ENCODE peak calls at places on chromosomes 7 and 10, in nine cellular contexts. Z is brain microvascular endothelial cell, G is tibial artery, D is BE2C, A is HFF-Myc, S is HL-60, U is GM13976, V is neural crest cell, N is endodermal cell. F is an unnamed sample.

GRCh38 chr10:13769926-13770325 is 183.2 kb downstream of the PRPF18 start:
- DNase-seq in N (no peak), A (no peak), V (no peak), Z (peak), G (no peak), D (no peak), U (no peak), S (no peak), F (no peak)

GRCh38 chr7:88485811-88486210 is 179.1 kb upstream of the STEAP4 start:
- DNase-seq in N (no peak), V (no peak), G (no peak), D (no peak), A (no peak), U (no peak), S (no peak), Z (no peak), F (no peak)

GRCh38 chr7:147775564-147775963 is 815.0 kb upstream of the C7orf33 start:
- DNase-seq in N (no peak), V (no peak), U (no peak), D (no peak), G (no peak), Z (no peak), S (no peak), A (no peak), F (no peak)

GRCh38 chr7:42180806-42181205 is 56.2 kb downstream of the GLI3 start:
- DNase-seq in Z (no peak), U (no peak), A (no peak), V (no peak), G (no peak), N (no peak), D (no peak), S (no peak), F (no peak)

GRCh38 chr10:73597346-73597745 is 6.2 kb upstream of the USP54 start:
- DNase-seq in Z (peak), U (no peak), A (no peak), G (no peak), D (no peak), V (no peak), N (no peak), S (no peak), F (no peak)

GRCh38 chr7:69062020-69062760 is 536.1 kb upstream of the AUTS2 start:
- DNase-seq in G (no peak), N (no peak), D (no peak), V (no peak), S (no peak), A (peak), U (no peak), Z (no peak), F (peak)

GRCh38 chr10:70432101-70432500 is 9.4 kb downstream of the NODAL start:
- DNase-seq in D (no peak), S (no peak), G (no peak), Z (no peak), U (no peak), A (no peak), V (peak), N (peak), F (no peak)

GRCh38 chr10:116259638-116260037 is 13.4 kb downstream of the GFRA1 start:
- DNase-seq in A (no peak), U (no peak), S (no peak), D (no peak), V (no peak), N (no peak), Z (no peak), G (no peak), F (no peak)

GRCh38 chr7:4725014-4725951 is 43.2 kb downstream of the FOXK1 start:
- DNase-seq in G (peak), A (no peak), V (peak), N (peak), D (no peak), S (no peak), U (peak), Z (peak), F (peak)

GRCh38 chr10:92356041-92356440 is 65.1 kb downstream of the MARCHF5 start:
- DNase-seq in D (no peak), G (no peak), S (no peak), V (no peak), Z (no peak), N (no peak), A (no peak), U (no peak), F (no peak)

GRCh38 chr10:119598397-119598796 is 1.6 kb upstream of the TIAL1 start:
- DNase-seq in A (no peak), S (no peak), U (no peak), V (no peak), N (no peak), G (no peak), D (no peak), Z (no peak), F (no peak)

GRCh38 chr10:48898426-48898825 is 41.2 kb downstream of the LRRC18 start:
- DNase-seq in S (no peak), Z (no peak), D (no peak), V (no peak), U (no peak), N (no peak), A (no peak), G (no peak), F (no peak)

GRCh38 chr10:12500406-12501303 is 151.3 kb downstream of the CAMK1D start:
- DNase-seq in N (peak), U (no peak), D (no peak), A (peak), G (peak), Z (peak), S (peak), V (no peak), F (no peak)

GRCh38 chr10:119343001-119343601 is 135.7 kb downstream of the GRK5 start:
- DNase-seq in N (no peak), U (no peak), A (no peak), S (no peak), V (no peak), G (no peak), D (no peak), Z (no peak), F (no peak)

GRCh38 chr10:15758618-15759017 is 38.9 kb upstream of the ITGA8 start:
- DNase-seq in Z (no peak), D (no peak), N (no peak), V (no peak), A (no peak), G (no peak), U (no peak), S (no peak), F (no peak)

GRCh38 chr10:122116331-122116730 is 127.4 kb downstream of the TACC2 start:
- DNase-seq in S (no peak), G (no peak), U (no peak), D (no peak), A (no peak), V (no peak), N (no peak), Z (peak), F (peak)

GRCh38 chr10:121764241-121764942 is 163.4 kb downstream of the ATE1 start:
- DNase-seq in V (no peak), Z (no peak), D (no peak), S (no peak), N (no peak), G (no peak), A (no peak), U (no peak), F (no peak)

GRCh38 chr7:122790558-122790957 is 87.8 kb upstream of the RNF148 start:
- DNase-seq in U (no peak), N (no peak), A (no peak), S (no peak), V (no peak), D (no peak), Z (no peak), G (no peak), F (no peak)

GRCh38 chr10:20760450-20760849 is 136.7 kb downstream of the NEBL start:
- DNase-seq in G (no peak), S (no peak), A (no peak), N (no peak), U (no peak), D (no peak), V (no peak), Z (no peak), F (no peak)

GRCh38 chr10:111261066-111261465 is 184.2 kb downstream of the ADRA2A start:
- DNase-seq in S (no peak), N (no peak), U (no peak), Z (no peak), G (no peak), A (no peak), V (no peak), D (no peak), F (no peak)

GRCh38 chr10:78640981-78641646 is 427.7 kb upstream of the ZMIZ1 start:
- DNase-seq in S (peak), A (no peak), D (no peak), U (no peak), G (no peak), V (no peak), Z (no peak), N (no peak), F (no peak)

GRCh38 chr10:64394744-64395143 is 873.5 kb downstream of the REEP3 start:
- DNase-seq in U (no peak), S (no peak), G (no peak), N (no peak), A (no peak), V (no peak), Z (peak), D (no peak), F (peak)

GRCh38 chr7:73443543-73444255 is 10.1 kb downstream of the FZD9 start:
- DNase-seq in N (no peak), G (no peak), U (no peak), D (no peak), A (no peak), V (no peak), S (no peak), Z (no peak), F (no peak)

GRCh38 chr7:20404371-20404770 is 73.7 kb downstream of the ITGB8 start:
- DNase-seq in U (no peak), N (no peak), G (no peak), A (no peak), D (peak), S (no peak), Z (no peak), V (peak), F (no peak)

GRCh38 chr7:155842496-155843265 is 30.4 kb upstream of the SHH start:
- DNase-seq in V (no peak), G (peak), U (no peak), Z (no peak), N (no peak), S (no peak), D (no peak), A (no peak), F (no peak)

GRCh38 chr10:124008187-124008970 is 85.0 kb downstream of the CHST15 start:
- DNase-seq in N (no peak), Z (no peak), S (no peak), A (no peak), D (no peak), U (no peak), G (peak), V (no peak), F (no peak)

GRCh38 chr7:82542665-82543064 is 99.1 kb upstream of the CACNA2D1 start:
- DNase-seq in U (no peak), S (no peak), G (no peak), D (no peak), Z (peak), A (no peak), V (no peak), N (no peak), F (peak)

GRCh38 chr10:67602268-67602950 is 93.6 kb downstream of the CTNNA3 start:
- DNase-seq in D (no peak), N (no peak), S (no peak), A (peak), V (no peak), Z (peak), G (no peak), U (no peak), F (peak)

GRCh38 chr10:61951144-61951483 is 49.6 kb downstream of the ARID5B start:
- DNase-seq in G (no peak), A (no peak), D (no peak), U (no peak), V (no peak), S (no peak), Z (no peak), N (no peak), F (no peak)

GRCh38 chr10:56116684-56117083 is 244.4 kb downstream of the ZWINT start:
- DNase-seq in V (no peak), N (no peak), G (no peak), D (no peak), Z (no peak), S (no peak), U (no peak), A (no peak), F (no peak)

GRCh38 chr7:40316176-40316575 is 181.4 kb downstream of the SUGCT start:
- DNase-seq in S (no peak), G (no peak), N (no peak), V (no peak), Z (no peak), A (no peak), D (no peak), U (no peak), F (no peak)

GRCh38 chr7:93558705-93559614 is 15.6 kb downstream of the CALCR start:
- DNase-seq in U (no peak), N (peak), G (no peak), Z (peak), D (no peak), A (no peak), S (no peak), V (no peak), F (no peak)

GRCh38 chr7:100778061-100778621 is 44.7 kb downstream of the ZAN start:
- DNase-seq in G (no peak), N (no peak), V (no peak), U (no peak), Z (no peak), D (no peak), A (no peak), S (no peak), F (no peak)

GRCh38 chr7:18494821-18495408 is 634 bp upstream of the HDAC9 start:
- DNase-seq in V (no peak), U (no peak), S (no peak), N (no peak), A (no peak), Z (peak), G (no peak), D (peak), F (no peak)

GRCh38 chr10:49498465-49498864 is 40.5 kb downstream of the ERCC6 start:
- DNase-seq in S (no peak), A (peak), N (no peak), V (no peak), D (no peak), U (no peak), G (no peak), Z (no peak), F (no peak)

GRCh38 chr10:93993782-93994668 is at the start of gene PLCE1:
- DNase-seq in V (peak), U (peak), Z (no peak), N (peak), A (no peak), G (peak), D (peak), S (no peak), F (no peak)

GRCh38 chr10:93991101-93991500 is 2.6 kb upstream of the PLCE1 start:
- DNase-seq in A (no peak), V (no peak), Z (no peak), S (no peak), U (no peak), D (no peak), G (no peak), N (no peak), F (no peak)

GRCh38 chr10:93993414-93993781 is 333 bp upstream of the PLCE1 start:
- DNase-seq in D (no peak), A (no peak), Z (no peak), G (no peak), V (no peak), N (peak), U (no peak), S (no peak), F (no peak)

GRCh38 chr10:93991596-93992284 is 2.0 kb upstream of the PLCE1 start:
- DNase-seq in U (no peak), N (peak), Z (peak), G (peak), V (peak), S (no peak), A (no peak), D (peak), F (no peak)

DNA sequence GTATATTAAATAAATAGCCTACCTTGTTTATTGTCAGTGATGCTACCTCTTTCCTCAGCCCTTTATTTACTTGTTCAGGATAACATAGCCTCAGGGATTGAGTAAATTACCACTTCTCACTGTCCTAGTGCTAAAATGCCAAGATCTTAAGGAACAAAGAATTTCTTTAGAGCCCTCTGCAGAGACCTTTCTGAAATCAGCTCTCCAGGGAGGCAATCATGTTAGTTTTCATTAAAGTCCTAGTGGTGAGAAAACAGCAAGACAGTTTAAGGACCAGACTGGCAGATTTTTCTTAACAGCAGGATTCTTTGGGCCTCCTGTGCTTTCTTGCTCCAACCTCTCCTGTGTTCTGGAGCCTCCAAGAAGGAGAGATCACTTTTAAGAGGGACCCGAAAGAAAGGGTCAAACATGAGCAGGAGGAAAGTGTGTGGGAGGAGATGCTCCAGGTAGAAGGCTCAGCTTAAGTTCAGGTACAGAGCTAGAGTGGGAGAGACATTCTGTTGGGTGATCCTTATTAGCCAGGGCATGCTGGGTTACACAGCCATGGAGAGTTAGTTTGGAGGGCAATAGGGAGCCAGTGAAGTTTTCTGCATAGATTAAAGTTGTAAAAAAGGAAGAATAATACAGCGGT is 1.2 kb upstream of the PLCE1 start:
- DNase-seq in N (peak), D (no peak), V (no peak), U (no peak), Z (no peak), A (no peak), S (no peak), G (no peak), F (no peak)
- TF ChIP-seq CTCF in N (peak), D (peak), V (peak), U (no peak), Z (peak), A (no peak), S (no peak), G (no peak), F (peak)

GRCh38 chr7:27329917-27330316 is 87.3 kb downstream of the EVX1 start:
- DNase-seq in Z (no peak), S (no peak), A (no peak), D (no peak), V (no peak), G (no peak), U (no peak), N (no peak), F (no peak)
- TF ChIP-seq CTCF in Z (peak), S (no peak), A (peak), D (peak), V (peak), G (no peak), U (no peak), N (peak), F (no peak)

DNA sequence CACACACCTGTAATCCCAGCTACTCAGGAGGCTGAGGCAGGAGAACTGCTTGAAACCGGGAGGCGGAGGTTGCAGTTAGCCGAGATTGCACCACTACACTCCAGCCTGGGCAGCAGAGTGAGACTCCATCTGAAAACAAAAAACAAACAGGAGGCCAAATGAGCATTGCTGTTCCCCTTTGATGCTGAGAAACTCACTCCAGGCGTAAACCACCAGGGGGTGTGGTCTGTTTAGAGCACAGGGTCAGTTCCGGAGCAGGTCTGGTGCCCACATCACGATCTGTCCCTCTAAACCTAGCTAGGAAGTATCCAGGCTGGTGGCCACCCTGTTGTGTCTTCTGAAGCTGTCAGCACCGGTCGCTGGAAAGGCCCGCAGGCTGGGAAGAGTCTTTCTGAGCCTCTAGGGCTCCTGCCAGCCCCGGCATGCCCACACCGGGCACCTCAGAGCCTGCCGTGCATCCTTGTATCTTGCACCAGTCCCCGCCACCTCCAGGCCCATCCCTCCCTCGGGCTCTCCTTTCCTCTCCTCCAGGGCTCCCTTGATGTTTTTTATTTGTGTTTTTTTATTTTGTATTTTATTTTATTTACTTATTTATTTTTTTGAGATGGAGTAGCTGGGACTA is 66.3 kb upstream of the SH2B2 start:
- DNase-seq in A (no peak), G (no peak), N (peak), S (no peak), D (no peak), V (no peak), Z (no peak), U (no peak), F (no peak)
- TF ChIP-seq CTCF in A (no peak), G (no peak), N (peak), S (no peak), D (peak), V (no peak), Z (no peak), U (no peak), F (no peak)

GRCh38 chr7:77685219-77685618 is 11.0 kb upstream of the RSBN1L start:
- DNase-seq in G (no peak), S (peak), D (no peak), V (no peak), Z (no peak), N (peak), A (no peak), U (no peak), F (no peak)
- TF ChIP-seq CTCF in G (no peak), S (no peak), D (no peak), V (no peak), Z (no peak), N (peak), A (no peak), U (no peak), F (no peak)

GRCh38 chr7:772005-772294 is 44.9 kb upstream of the PRKAR1B start:
- DNase-seq in U (no peak), A (no peak), D (no peak), G (no peak), S (no peak), N (no peak), Z (no peak), V (no peak), F (no peak)

GRCh38 chr7:772392-772791 is 45.3 kb upstream of the PRKAR1B start:
- DNase-seq in D (no peak), G (no peak), V (no peak), U (no peak), Z (no peak), N (no peak), A (no peak), S (no peak), F (no peak)

GRCh38 chr7:774161-775109 is 47.4 kb upstream of the PRKAR1B start:
- DNase-seq in A (no peak), N (peak), S (peak), Z (peak), G (no peak), D (peak), V (peak), U (peak), F (no peak)

GRCh38 chr7:772861-773621 is 46.0 kb upstream of the PRKAR1B start:
- DNase-seq in U (no peak), A (no peak), S (no peak), G (no peak), Z (no peak), N (no peak), V (no peak), D (no peak), F (no peak)

DNA sequence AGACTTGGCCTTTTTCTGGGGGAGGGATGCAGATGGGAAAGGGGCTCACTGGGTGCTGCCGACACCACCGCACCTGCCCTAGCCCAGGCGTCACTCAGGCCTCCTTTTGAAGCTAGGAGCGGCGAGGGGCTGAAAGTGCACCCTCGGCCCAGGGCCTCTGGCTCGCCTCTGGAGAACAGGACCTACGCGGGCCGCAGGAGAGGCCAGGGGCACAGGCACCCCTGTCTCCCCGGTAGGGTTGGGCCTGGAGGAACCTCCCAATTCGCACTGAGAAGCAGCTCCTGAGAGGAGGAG is 46.5 kb upstream of the PRKAR1B start:
- DNase-seq in A (no peak), D (no peak), Z (no peak), U (no peak), N (no peak), S (no peak), V (no peak), G (no peak), F (no peak)
- TF ChIP-seq CTCF in A (no peak), D (no peak), Z (no peak), U (no peak), N (no peak), S (no peak), V (no peak), G (no peak), F (no peak)

F was measured in AG04450.